ENCODE peak calls at places on chromosomes 16 and 17, in ten cellular contexts. D is activated T-helper 1 cell treated with Interleukin-2 at 50 U/mL for 16 hours; A is foreskin fibroblast; L is CD8-positive, alpha-beta memory T cell; T is activated gamma-delta T cell treated with anti-CD3 and anti-CD28 coated beads, Interleukin-2, amount 50 U/mL, for 16 hours; X is A549; R is neural progenitor cell; Q is heart right ventricle; Y is brain pericyte; F is lung. U is an unnamed sample.

GRCh38 chr17:50035930-50036329 is 20.0 kb upstream of the ITGA3 start:
- DNase-seq in D (no peak), A (no peak), L (no peak), T (no peak), X (no peak), R (no peak), Q (no peak), Y (no peak), F (no peak), U (no peak)

GRCh38 chr16:68539704-68540370 is 746 bp downstream of the ZFP90 start:
- DNase-seq in D (no peak), A (no peak), L (no peak), T (no peak), X (peak; percentile 16), R (peak; percentile 45), Q (no peak), Y (no peak), F (no peak), U (no peak)

GRCh38 chr17:50779747-50780363 is 12.5 kb upstream of the ANKRD40CL start:
- DNase-seq in D (peak; percentile 24), A (no peak), L (peak; percentile 80), T (peak; percentile 7), X (no peak), R (no peak), Q (no peak), Y (no peak), F (no peak), U (no peak)

GRCh38 chr17:6639651-6640535 is 618 bp downstream of the KIAA0753 start:
- DNase-seq in D (no peak), A (no peak), L (peak; percentile 51), T (no peak), X (peak; percentile 43), R (peak; percentile 72), Q (peak; percentile 21), Y (no peak), F (no peak), U (peak; percentile 32)

GRCh38 chr16:84605339-84605848 is 12.5 kb downstream of the COTL1 start:
- DNase-seq in D (no peak), A (no peak), L (no peak), T (no peak), X (no peak), R (no peak), Q (no peak), Y (no peak), F (no peak), U (no peak)

GRCh38 chr16:18853694-18854093 is 52.3 kb upstream of the ARL6IP1 start:
- DNase-seq in D (no peak), A (no peak), L (no peak), T (no peak), X (no peak), R (no peak), Q (no peak), Y (no peak), F (no peak), U (no peak)

GRCh38 chr16:2196162-2196980 is at the start of gene CASKIN1:
- DNase-seq in D (no peak), A (no peak), L (no peak), T (no peak), X (no peak), R (peak; percentile 81), Q (no peak), Y (no peak), F (no peak), U (no peak)

GRCh38 chr17:45313419-45313771 is 3.4 kb downstream of the MAP3K14 start:
- DNase-seq in D (no peak), A (no peak), L (no peak), T (no peak), X (no peak), R (no peak), Q (no peak), Y (no peak), F (no peak), U (no peak)

GRCh38 chr16:12625068-12625467 is 178.6 kb downstream of the CPPED1 start:
- DNase-seq in D (no peak), A (no peak), L (no peak), T (no peak), X (no peak), R (no peak), Q (no peak), Y (no peak), F (no peak), U (no peak)

GRCh38 chr17:57861737-57862409 is 12.0 kb upstream of the MRPS23 start:
- DNase-seq in D (no peak), A (peak; percentile 62), L (no peak), T (no peak), X (peak; percentile 65), R (peak; percentile 68), Q (peak; percentile 74), Y (no peak), F (peak; percentile 66), U (peak; percentile 84)

GRCh38 chr16:54287018-54287757 is 601 bp upstream of the IRX3 start:
- DNase-seq in D (no peak), A (no peak), L (no peak), T (no peak), X (no peak), R (no peak), Q (no peak), Y (no peak), F (no peak), U (no peak)

GRCh38 chr16:676565-677297 is 1.3 kb downstream of the RHBDL1 start:
- DNase-seq in D (no peak), A (no peak), L (peak; percentile 70), T (no peak), X (no peak), R (no peak), Q (no peak), Y (no peak), F (peak; percentile 76), U (peak; percentile 76)

GRCh38 chr17:71276071-71276470 is 844.7 kb upstream of the SOX9 start:
- DNase-seq in D (no peak), A (no peak), L (no peak), T (no peak), X (no peak), R (no peak), Q (no peak), Y (no peak), F (no peak), U (no peak)

GRCh38 chr17:31843382-31843780 is 15.7 kb downstream of the COPRS start:
- DNase-seq in D (no peak), A (peak; percentile 22), L (no peak), T (no peak), X (no peak), R (no peak), Q (no peak), Y (no peak), F (no peak), U (no peak)

GRCh38 chr17:4074831-4075495 is 67.9 kb downstream of the ZZEF1 start:
- DNase-seq in D (no peak), A (peak; percentile 7), L (no peak), T (no peak), X (peak; percentile 66), R (peak; percentile 44), Q (no peak), Y (no peak), F (no peak), U (peak; percentile 28)

GRCh38 chr16:67407176-67407787 is 9.0 kb downstream of the ZDHHC1 start:
- DNase-seq in D (no peak), A (peak; percentile 58), L (no peak), T (no peak), X (no peak), R (no peak), Q (no peak), Y (no peak), F (no peak), U (no peak)

GRCh38 chr17:79923974-79924638 is 84.9 kb upstream of the CBX4 start:
- DNase-seq in D (no peak), A (no peak), L (no peak), T (no peak), X (peak; percentile 77), R (peak; percentile 90), Q (no peak), Y (no peak), F (no peak), U (peak; percentile 68)

GRCh38 chr17:60720763-60721531 is 43.3 kb downstream of the BCAS3 start:
- DNase-seq in D (peak; percentile 1), A (peak; percentile 56), L (no peak), T (peak; percentile 15), X (peak; percentile 74), R (peak; percentile 72), Q (no peak), Y (no peak), F (no peak), U (peak; percentile 83)

GRCh38 chr16:4382795-4383357 is 11.2 kb downstream of the VASN start:
- DNase-seq in D (no peak), A (no peak), L (no peak), T (no peak), X (no peak), R (no peak), Q (no peak), Y (no peak), F (no peak), U (no peak)

GRCh38 chr17:75571197-75571884 is 16.3 kb upstream of the MYO15B start:
- DNase-seq in D (no peak), A (peak; percentile 24), L (no peak), T (no peak), X (no peak), R (no peak), Q (no peak), Y (no peak), F (peak; percentile 51), U (no peak)

GRCh38 chr16:24111903-24112302 is 144.2 kb upstream of the CACNG3 start:
- DNase-seq in D (no peak), A (no peak), L (no peak), T (no peak), X (no peak), R (no peak), Q (no peak), Y (no peak), F (no peak), U (no peak)

GRCh38 chr17:58156839-58157803 is 8.9 kb downstream of the OR4D1 start:
- DNase-seq in D (peak; percentile 20), A (no peak), L (peak; percentile 71), T (peak; percentile 31), X (peak; percentile 50), R (peak; percentile 77), Q (peak; percentile 37), Y (no peak), F (no peak), U (no peak)

GRCh38 chr16:82748026-82748425 is 121.3 kb downstream of the CDH13 start:
- DNase-seq in D (no peak), A (peak; percentile 67), L (no peak), T (no peak), X (no peak), R (no peak), Q (peak; percentile 28), Y (no peak), F (no peak), U (peak; percentile 3)

GRCh38 chr16:23132921-23133532 is 16.2 kb downstream of the USP31 start:
- DNase-seq in D (no peak), A (no peak), L (no peak), T (no peak), X (no peak), R (no peak), Q (peak; percentile 42), Y (no peak), F (no peak), U (no peak)

GRCh38 chr17:48427598-48427997 is 2.4 kb downstream of the SKAP1 start:
- DNase-seq in D (peak; percentile 27), A (no peak), L (peak; percentile 79), T (peak; percentile 54), X (no peak), R (no peak), Q (no peak), Y (no peak), F (no peak), U (peak; percentile 30)

GRCh38 chr17:31691251-31691905 is 167.7 kb downstream of the COPRS start:
- DNase-seq in D (no peak), A (no peak), L (no peak), T (no peak), X (no peak), R (no peak), Q (no peak), Y (no peak), F (no peak), U (no peak)

GRCh38 chr16:12459401-12459791 is 344.3 kb downstream of the CPPED1 start:
- DNase-seq in D (no peak), A (no peak), L (no peak), T (no peak), X (no peak), R (no peak), Q (peak; percentile 29), Y (no peak), F (peak; percentile 47), U (no peak)

GRCh38 chr17:38465420-38466345 is 37.4 kb downstream of the ARHGAP23 start:
- DNase-seq in D (no peak), A (peak; percentile 78), L (no peak), T (no peak), X (peak; percentile 58), R (no peak), Q (peak; percentile 74), Y (no peak), F (no peak), U (peak; percentile 79)